ENCODE peak calls at places on chromosomes 4 and X, in seven cellular contexts. One of them, this sample, is unnamed.

GRCh38 chr4:122672091-122672490 is 51.2 kb upstream of the IL21 start:
- DNase-seq in cardiac fibroblast: peak
- DNase-seq in activated T-cell treated with anti-CD3 and anti-CD28 coated beads, Interleukin-2, amount 50 U/mL, for 48 hours: no peak
- DNase-seq in neuronal stem cell: no peak
- DNase-seq in OCI-LY7: no peak
- DNase-seq in germinal center: no peak
- DNase-seq in CD8-positive, alpha-beta memory T cell: no peak
- DNase-seq in this sample: no peak

GRCh38 chr4:114087596-114088230 is 108.3 kb upstream of the ARSJ start:
- DNase-seq in activated T-cell treated with anti-CD3 and anti-CD28 coated beads, Interleukin-2, amount 50 U/mL, for 48 hours: no peak
- DNase-seq in CD8-positive, alpha-beta memory T cell: no peak
- DNase-seq in neuronal stem cell: no peak
- DNase-seq in OCI-LY7: no peak
- DNase-seq in germinal center: no peak
- DNase-seq in cardiac fibroblast: peak
- DNase-seq in this sample: no peak

GRCh38 chrX:39518451-39519212 is 579.1 kb downstream of the BCOR start:
- DNase-seq in CD8-positive, alpha-beta memory T cell: no peak
- DNase-seq in activated T-cell treated with anti-CD3 and anti-CD28 coated beads, Interleukin-2, amount 50 U/mL, for 48 hours: no peak
- DNase-seq in neuronal stem cell: no peak
- DNase-seq in cardiac fibroblast: no peak
- DNase-seq in germinal center: no peak
- DNase-seq in OCI-LY7: no peak
- DNase-seq in this sample: no peak

GRCh38 chr4:3227878-3228675 is 20.9 kb upstream of the MSANTD1 start:
- DNase-seq in cardiac fibroblast: no peak
- DNase-seq in neuronal stem cell: no peak
- DNase-seq in activated T-cell treated with anti-CD3 and anti-CD28 coated beads, Interleukin-2, amount 50 U/mL, for 48 hours: no peak
- DNase-seq in CD8-positive, alpha-beta memory T cell: no peak
- DNase-seq in OCI-LY7: no peak
- DNase-seq in germinal center: no peak
- DNase-seq in this sample: no peak

GRCh38 chr4:154741877-154742851 is 1.6 kb upstream of the LRAT start:
- DNase-seq in cardiac fibroblast: peak
- DNase-seq in germinal center: no peak
- DNase-seq in activated T-cell treated with anti-CD3 and anti-CD28 coated beads, Interleukin-2, amount 50 U/mL, for 48 hours: peak
- DNase-seq in CD8-positive, alpha-beta memory T cell: no peak
- DNase-seq in OCI-LY7: no peak
- DNase-seq in neuronal stem cell: peak
- DNase-seq in this sample: no peak

GRCh38 chr4:160026720-160027119 is 923.8 kb downstream of the RAPGEF2 start:
- DNase-seq in activated T-cell treated with anti-CD3 and anti-CD28 coated beads, Interleukin-2, amount 50 U/mL, for 48 hours: no peak
- DNase-seq in neuronal stem cell: no peak
- DNase-seq in CD8-positive, alpha-beta memory T cell: no peak
- DNase-seq in cardiac fibroblast: peak
- DNase-seq in germinal center: no peak
- DNase-seq in OCI-LY7: no peak
- DNase-seq in this sample: no peak

GRCh38 chr4:90245837-90246236 is 118.6 kb downstream of the CCSER1 start:
- DNase-seq in activated T-cell treated with anti-CD3 and anti-CD28 coated beads, Interleukin-2, amount 50 U/mL, for 48 hours: no peak
- DNase-seq in CD8-positive, alpha-beta memory T cell: no peak
- DNase-seq in cardiac fibroblast: no peak
- DNase-seq in OCI-LY7: no peak
- DNase-seq in neuronal stem cell: no peak
- DNase-seq in germinal center: no peak
- DNase-seq in this sample: no peak

GRCh38 chr4:159141193-159141592 is 38.3 kb downstream of the RAPGEF2 start:
- DNase-seq in cardiac fibroblast: peak
- DNase-seq in OCI-LY7: no peak
- DNase-seq in CD8-positive, alpha-beta memory T cell: no peak
- DNase-seq in germinal center: no peak
- DNase-seq in activated T-cell treated with anti-CD3 and anti-CD28 coated beads, Interleukin-2, amount 50 U/mL, for 48 hours: no peak
- DNase-seq in neuronal stem cell: no peak
- DNase-seq in this sample: no peak

GRCh38 chrX:10010686-10011085 is 43.5 kb downstream of the CLDN34 start:
- DNase-seq in CD8-positive, alpha-beta memory T cell: no peak
- DNase-seq in neuronal stem cell: no peak
- DNase-seq in germinal center: no peak
- DNase-seq in activated T-cell treated with anti-CD3 and anti-CD28 coated beads, Interleukin-2, amount 50 U/mL, for 48 hours: no peak
- DNase-seq in cardiac fibroblast: peak
- DNase-seq in OCI-LY7: no peak
- DNase-seq in this sample: no peak

GRCh38 chr4:170089743-170090666 is at the start of gene AADAT:
- DNase-seq in germinal center: peak
- DNase-seq in cardiac fibroblast: peak
- DNase-seq in CD8-positive, alpha-beta memory T cell: no peak
- DNase-seq in OCI-LY7: no peak
- DNase-seq in activated T-cell treated with anti-CD3 and anti-CD28 coated beads, Interleukin-2, amount 50 U/mL, for 48 hours: peak
- DNase-seq in neuronal stem cell: peak
- DNase-seq in this sample: peak

This sample was measured in Jurkat, Clone E6-1.